ENCODE peak calls at places on chromosomes 12 and 14, in five cellular contexts. E is lung, G is gastrocnemius medialis, Z is upper lobe of right lung, C is coronary artery. I is an unnamed sample.

GRCh38 chr14:50018236-50019210 is 97.8 kb downstream of the VCPKMT start:
- DNase-seq in C (no peak), Z (no peak), G (peak), E (no peak), I (peak)

GRCh38 chr14:34212172-34212571 is 249.9 kb downstream of the SPTSSA start:
- DNase-seq in E (no peak), G (no peak), C (no peak), Z (no peak), I (no peak)

GRCh38 chr12:130049666-130050065 is 112.6 kb upstream of the FZD10 start:
- DNase-seq in E (no peak), G (no peak), C (no peak), Z (peak), I (no peak)

GRCh38 chr14:104335611-104336010 is 197.2 kb downstream of the KIF26A start:
- DNase-seq in G (no peak), E (no peak), Z (no peak), C (peak), I (no peak)

GRCh38 chr12:57215668-57216013 is 953 bp upstream of the NXPH4 start:
- DNase-seq in Z (no peak), C (no peak), G (no peak), E (no peak), I (no peak)

GRCh38 chr14:68688872-68689371 is 103.9 kb downstream of the ZFP36L1 start:
- DNase-seq in E (no peak), Z (peak), C (no peak), G (no peak), I (no peak)

GRCh38 chr14:103033744-103034143 is 23.6 kb downstream of the CDC42BPB start:
- DNase-seq in C (no peak), Z (no peak), G (no peak), E (no peak), I (no peak)

GRCh38 chr14:56817396-56817921 is 7.2 kb upstream of the OTX2 start:
- DNase-seq in G (no peak), Z (no peak), C (no peak), E (no peak), I (no peak)

GRCh38 chr12:122842505-122843405 is 7.5 kb downstream of the HIP1R start:
- DNase-seq in C (peak), G (no peak), Z (no peak), E (no peak), I (no peak)

GRCh38 chr14:31561155-31561846 is at the start of gene NUBPL:
- DNase-seq in C (peak), Z (peak), E (peak), G (peak), I (peak)

GRCh38 chr14:101707863-101708620 is 53.5 kb upstream of the PPP2R5C start:
- DNase-seq in Z (no peak), C (no peak), G (no peak), E (peak), I (no peak)